ENCODE peak calls at places on chromosome 6, in ten cellular contexts. X, H, O, U, Z, P, G, K, Q and E are unnamed samples.

GRCh38 chr6:53107091-53107490 is 41.5 kb downstream of the GCM1 start:
- DNase-seq in X (no peak), H (no peak), O (no peak), U (no peak), Z (peak; percentile 34), P (no peak), G (no peak), K (peak; percentile 64), Q (no peak), E (no peak)

GRCh38 chr6:14281831-14282230 is 164.3 kb downstream of the CD83 start:
- DNase-seq in X (no peak), H (no peak), O (no peak), U (no peak), Z (no peak), P (no peak), G (no peak), K (no peak), Q (no peak), E (no peak)

GRCh38 chr6:36596359-36596758 is 2.2 kb downstream of the SRSF3 start:
- DNase-seq in X (no peak), H (no peak), O (no peak), U (no peak), Z (no peak), P (no peak), G (no peak), K (peak; percentile 43), Q (no peak), E (no peak)

GRCh38 chr6:163413345-163414116 is 987 bp upstream of the QKI start:
- DNase-seq in X (peak; percentile 89), H (peak; percentile 92), O (peak; percentile 88), U (peak; percentile 86), Z (peak; percentile 83), P (peak; percentile 90), G (peak; percentile 85), K (peak; percentile 88), Q (peak; percentile 88), E (peak; percentile 72)

GRCh38 chr6:126112171-126112632 is 125.9 kb downstream of the TRMT11 start:
- DNase-seq in X (no peak), H (no peak), O (no peak), U (no peak), Z (no peak), P (no peak), G (no peak), K (no peak), Q (no peak), E (no peak)

GRCh38 chr6:16758163-16758975 is 2.9 kb downstream of the ATXN1 start:
- DNase-seq in X (no peak), H (no peak), O (no peak), U (no peak), Z (peak; percentile 22), P (no peak), G (no peak), K (no peak), Q (peak; percentile 72), E (peak; percentile 27)

GRCh38 chr6:89467437-89467836 is 34.5 kb downstream of the ANKRD6 start:
- DNase-seq in X (no peak), H (no peak), O (no peak), U (no peak), Z (no peak), P (no peak), G (no peak), K (no peak), Q (no peak), E (no peak)

GRCh38 chr6:4208158-4208557 is 72.8 kb upstream of the ECI2 start:
- DNase-seq in X (no peak), H (no peak), O (no peak), U (no peak), Z (no peak), P (no peak), G (no peak), K (peak; percentile 8), Q (no peak), E (no peak)

GRCh38 chr6:116136933-116137340 is 11.0 kb upstream of the COL10A1 start:
- DNase-seq in X (no peak), H (no peak), O (no peak), U (peak; percentile 22), Z (no peak), P (no peak), G (no peak), K (peak; percentile 38), Q (no peak), E (no peak)

GRCh38 chr6:54299542-54300269 is 8.5 kb upstream of the TINAG start:
- DNase-seq in X (no peak), H (no peak), O (no peak), U (no peak), Z (no peak), P (no peak), G (no peak), K (peak; percentile 39), Q (no peak), E (no peak)

GRCh38 chr6:143158113-143158581 is 97.5 kb downstream of the AIG1 start:
- DNase-seq in X (no peak), H (no peak), O (no peak), U (no peak), Z (no peak), P (no peak), G (no peak), K (peak; percentile 73), Q (no peak), E (no peak)

GRCh38 chr6:120965814-120966213 is 368.5 kb downstream of the TBC1D32 start:
- DNase-seq in X (no peak), H (no peak), O (no peak), U (no peak), Z (no peak), P (no peak), G (no peak), K (peak; percentile 2), Q (no peak), E (no peak)

GRCh38 chr6:116561377-116562018 is 7.9 kb downstream of the CALHM4 start:
- DNase-seq in X (peak; percentile 58), H (peak; percentile 73), O (peak; percentile 69), U (peak; percentile 76), Z (peak; percentile 78), P (peak; percentile 39), G (peak; percentile 57), K (peak; percentile 67), Q (peak; percentile 64), E (peak; percentile 79)

GRCh38 chr6:152209211-152209610 is 401.7 kb downstream of the ESR1 start:
- DNase-seq in X (no peak), H (no peak), O (no peak), U (no peak), Z (no peak), P (no peak), G (no peak), K (no peak), Q (no peak), E (no peak)

GRCh38 chr6:148240463-148240845 is 102.2 kb upstream of the SASH1 start:
- DNase-seq in X (no peak), H (no peak), O (peak; percentile 48), U (no peak), Z (no peak), P (no peak), G (no peak), K (no peak), Q (no peak), E (no peak)

GRCh38 chr6:93420163-93420806 is 926 bp upstream of the EPHA7 start:
- DNase-seq in X (no peak), H (no peak), O (no peak), U (no peak), Z (no peak), P (no peak), G (no peak), K (no peak), Q (no peak), E (no peak)

GRCh38 chr6:21598662-21599061 is 5.1 kb downstream of the SOX4 start:
- DNase-seq in X (no peak), H (no peak), O (no peak), U (no peak), Z (no peak), P (no peak), G (no peak), K (no peak), Q (no peak), E (no peak)

GRCh38 chr6:19380287-19380686 is 456.9 kb upstream of the ID4 start:
- DNase-seq in X (no peak), H (no peak), O (no peak), U (no peak), Z (no peak), P (no peak), G (no peak), K (no peak), Q (no peak), E (no peak)

GRCh38 chr6:63573140-63573898 is 1.0 kb downstream of the LOC128125822 start:
- DNase-seq in X (peak; percentile 84), H (peak; percentile 41), O (peak; percentile 76), U (peak; percentile 72), Z (peak; percentile 95), P (peak; percentile 52), G (peak; percentile 65), K (peak; percentile 62), Q (peak; percentile 95), E (peak; percentile 94)